ENCODE peak calls at places on chromosomes 12 and 14, in four cellular contexts. O is WTC11, F is HepG2, J is GM12878. T is an unnamed sample.

GRCh38 chr12:116677202-116677651 is 60.6 kb downstream of the SPRING1 start:
- DNase-seq in O (no peak), F (no peak), J (peak; percentile 45), T (no peak)

GRCh38 chr14:52875707-52876106 is 75.1 kb downstream of the FERMT2 start:
- DNase-seq in J (no peak), O (no peak), F (no peak), T (no peak)

GRCh38 chr12:54479421-54479820 is 6.0 kb upstream of the GTSF1 start:
- DNase-seq in O (no peak), F (no peak), J (no peak), T (no peak)

GRCh38 chr12:31507966-31508365 is 83.0 kb downstream of the DENND5B start:
- DNase-seq in J (no peak), O (no peak), F (no peak), T (no peak)

GRCh38 chr14:99331796-99332195 is 59.8 kb upstream of the BCL11B start:
- DNase-seq in F (no peak), O (no peak), J (no peak), T (no peak)

GRCh38 chr14:58414845-58415244 is 12.5 kb downstream of the TIMM9 start:
- DNase-seq in F (no peak), O (no peak), J (no peak), T (peak; percentile 22)

GRCh38 chr12:80490329-80490728 is 46.3 kb downstream of the PTPRQ start:
- DNase-seq in J (no peak), F (no peak), O (no peak), T (no peak)

GRCh38 chr12:12333407-12333831 is 16.6 kb downstream of the MANSC1 start:
- DNase-seq in O (no peak), J (no peak), F (no peak), T (no peak)

GRCh38 chr12:114166360-114166759 is 200.2 kb upstream of the RBM19 start:
- DNase-seq in F (peak; percentile 9), O (peak; percentile 66), J (no peak), T (peak; percentile 47)

GRCh38 chr14:34872822-34873590 is 2.2 kb downstream of the BAZ1A start:
- DNase-seq in O (no peak), F (peak; percentile 90), J (no peak), T (no peak)

GRCh38 chr12:49809369-49810158 is 18.6 kb downstream of the NCKAP5L start:
- DNase-seq in J (no peak), F (no peak), O (no peak), T (no peak)

GRCh38 chr12:75048763-75049162 is 160.9 kb downstream of the KCNC2 start:
- DNase-seq in J (no peak), O (no peak), F (no peak), T (no peak)

GRCh38 chr14:89418976-89419375 is 1.9 kb upstream of the FOXN3 start:
- DNase-seq in J (no peak), F (no peak), O (no peak), T (no peak)

GRCh38 chr12:46547421-46548340 is 175.1 kb upstream of the SLC38A2 start:
- DNase-seq in J (no peak), F (no peak), O (no peak), T (no peak)
- TF ChIP-seq ETV6 in J (no peak), F (no peak), O (no peak), T (no peak)

DNA sequence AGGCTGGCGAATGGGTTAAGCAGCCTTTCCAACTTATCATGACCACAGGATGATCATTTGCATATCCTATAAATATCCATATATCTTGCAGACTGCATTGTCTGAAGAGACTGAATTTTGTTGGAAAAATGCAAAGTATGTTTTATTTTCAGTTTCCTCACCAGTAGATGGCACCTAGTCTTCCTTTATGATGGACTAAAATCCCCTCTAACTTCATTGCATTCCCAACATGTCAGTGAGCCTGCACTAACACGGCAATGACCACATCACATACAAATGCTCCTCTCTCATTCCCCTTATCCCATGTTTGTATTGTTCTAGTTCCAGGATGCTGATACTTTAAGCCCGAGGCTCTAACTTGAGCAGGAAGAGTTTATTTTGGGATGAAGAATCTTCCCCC is 24.7 kb upstream of the MYBPC1 start:
- DNase-seq in F (peak; percentile 81), O (no peak), J (no peak), T (peak; percentile 10)
- TF ChIP-seq ETV6 in F (no peak), O (no peak), J (no peak), T (no peak)

DNA sequence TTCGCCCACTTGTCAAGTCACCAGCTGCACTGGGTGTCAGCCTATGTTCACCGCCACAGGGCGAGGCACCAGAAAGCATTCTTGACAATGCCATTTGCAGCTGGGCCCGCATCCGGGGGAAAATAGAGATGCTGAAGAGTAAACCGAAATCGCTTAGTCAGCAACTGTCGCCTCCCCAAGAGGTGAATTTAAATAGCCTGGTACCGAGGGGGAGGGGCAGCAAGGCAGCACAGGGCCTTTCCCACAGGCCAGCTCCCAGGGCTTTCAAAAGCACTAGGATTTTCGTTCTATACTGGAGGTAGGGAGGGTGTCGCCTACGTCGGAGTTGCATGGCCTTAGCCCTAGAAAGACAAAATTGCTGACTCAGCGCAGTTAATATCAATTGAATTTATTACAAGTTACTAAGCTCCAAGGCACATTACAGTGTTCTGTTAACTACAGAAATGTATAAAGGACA is 4.3 kb downstream of the IRF2BPL start:
- DNase-seq in J (no peak), F (peak; percentile 66), O (peak; percentile 89), T (peak; percentile 40)
- TF ChIP-seq ETV6 in J (no peak), F (no peak), O (peak; percentile 74), T (no peak)

GRCh38 chr12:108482717-108483212 is 32.3 kb upstream of the FICD start:
- DNase-seq in J (no peak), O (peak; percentile 25), F (no peak), T (peak; percentile 40)
- TF ChIP-seq ETV6 in J (no peak), O (no peak), F (no peak), T (no peak)

GRCh38 chr14:36048667-36049066 is 127.9 kb downstream of the PTCSC3 start:
- DNase-seq in F (no peak), O (no peak), J (no peak), T (no peak)
- TF ChIP-seq ETV6 in F (no peak), O (no peak), J (no peak), T (no peak)

GRCh38 chr14:73173092-73173735 is 36.9 kb downstream of the PSEN1 start:
- DNase-seq in F (peak; percentile 24), J (no peak), O (no peak), T (peak; percentile 32)

GRCh38 chr14:73170686-73171085 is 34.4 kb downstream of the PSEN1 start:
- DNase-seq in O (no peak), F (no peak), J (no peak), T (no peak)

GRCh38 chr14:73180385-73180805 is 44.1 kb downstream of the PSEN1 start:
- DNase-seq in J (no peak), F (peak; percentile 27), O (no peak), T (no peak)

GRCh38 chr14:73176673-73177072 is 40.4 kb downstream of the PSEN1 start:
- DNase-seq in F (no peak), J (no peak), O (no peak), T (no peak)
- TF ChIP-seq ETV6 in F (no peak), J (no peak), O (no peak), T (no peak)

GRCh38 chr12:18428416-18428815 is 167.1 kb downstream of the PIK3C2G start:
- DNase-seq in F (no peak), O (no peak), J (no peak), T (no peak)

GRCh38 chr12:18430425-18431048 is 169.2 kb downstream of the PIK3C2G start:
- DNase-seq in J (no peak), O (peak; percentile 60), F (peak; percentile 24), T (peak; percentile 21)

GRCh38 chr12:18432211-18432610 is 170.9 kb downstream of the PIK3C2G start:
- DNase-seq in J (no peak), F (no peak), O (no peak), T (no peak)

GRCh38 chr12:18429366-18429765 is 168.0 kb downstream of the PIK3C2G start:
- DNase-seq in O (no peak), J (no peak), F (no peak), T (no peak)

GRCh38 chr12:18431776-18432175 is 170.5 kb downstream of the PIK3C2G start:
- DNase-seq in F (no peak), O (no peak), J (no peak), T (no peak)
- TF ChIP-seq ETV6 in F (no peak), O (no peak), J (no peak), T (no peak)

GRCh38 chr12:96416033-96416790 is 16.0 kb upstream of the CDK17 start:
- DNase-seq in O (no peak), F (peak; percentile 21), J (no peak), T (no peak)
- TF ChIP-seq ETV6 in O (no peak), F (no peak), J (no peak), T (no peak)

DNA sequence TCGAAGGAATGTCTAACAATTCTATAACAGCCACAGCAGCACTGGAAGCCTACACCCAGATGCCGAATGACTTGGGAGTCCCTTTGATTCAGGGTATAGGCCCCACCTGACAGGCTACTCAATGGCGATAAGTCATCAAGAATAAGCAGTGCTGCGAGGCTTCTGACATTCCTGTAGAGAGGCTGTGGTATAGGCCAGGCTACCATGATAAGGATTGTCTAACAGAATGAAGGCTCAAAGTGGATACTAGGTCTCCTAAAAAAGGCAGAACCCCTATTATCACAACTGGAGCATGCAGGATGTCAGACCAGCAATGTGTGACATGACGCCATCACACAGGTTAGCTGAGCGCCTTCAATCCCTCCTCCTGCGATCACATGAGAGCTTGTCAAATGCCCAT is 53.2 kb downstream of the ZFP36L1 start:
- DNase-seq in F (no peak), J (no peak), O (no peak), T (no peak)
- TF ChIP-seq ETV6 in F (no peak), J (no peak), O (no peak), T (no peak)